ENCODE peak calls at places on chromosomes 7 and 10, in five cellular contexts. U is esophagus squamous epithelium, P is BE2C, I is GM06990, X is astrocyte. J is an unnamed sample. For H3K27me3, the result is how much of the 10 kb centered on the place peaks cover.

GRCh38 chr10:111078505-111079185 is 1.8 kb downstream of the ADRA2A start:
- DNase-seq in X (no peak), I (no peak), U (no peak), P (no peak), J (no peak)

GRCh38 chr10:113058175-113058961 is 108.3 kb downstream of the TCF7L2 start:
- DNase-seq in P (peak), I (no peak), U (no peak), X (peak), J (peak)

GRCh38 chr10:118953999-118954398 is 75.5 kb upstream of the NANOS1 start:
- DNase-seq in P (no peak), X (no peak), U (no peak), I (no peak), J (no peak)

GRCh38 chr7:150909192-150909591 is 56.9 kb downstream of the AOC1 start:
- DNase-seq in X (no peak), P (no peak), I (no peak), U (no peak), J (no peak)

GRCh38 chr7:147567043-147567442 is 1023.5 kb upstream of the C7orf33 start:
- DNase-seq in P (no peak), U (no peak), I (no peak), X (peak), J (no peak)

GRCh38 chr7:143437568-143437967 is 5.7 kb upstream of the TAS2R60 start:
- DNase-seq in U (no peak), P (no peak), X (no peak), I (no peak), J (no peak)

GRCh38 chr10:48996-49395 is at the start of gene TUBB8:
- DNase-seq in U (no peak), I (no peak), X (no peak), P (no peak), J (no peak)

GRCh38 chr10:13536674-13537366 is 8.0 kb upstream of the BEND7 start:
- DNase-seq in U (no peak), I (peak), P (peak), X (peak), J (peak)

GRCh38 chr10:114703377-114704125 is 45.5 kb upstream of the ABLIM1 start:
- DNase-seq in P (peak), X (no peak), I (no peak), U (no peak), J (peak)

GRCh38 chr7:105940111-105940510 is 23.0 kb upstream of the CDHR3 start:
- DNase-seq in X (no peak), P (peak), I (no peak), U (no peak), J (no peak)

GRCh38 chr7:157007470-157008066 is 2.9 kb downstream of the MNX1 start:
- DNase-seq in I (no peak), P (no peak), X (no peak), U (no peak), J (no peak)

GRCh38 chr7:25389489-25390106 is 161.3 kb upstream of the NPVF start:
- DNase-seq in P (no peak), I (no peak), U (no peak), X (peak), J (peak)

GRCh38 chr7:32062150-32062549 is 8.1 kb downstream of the PDE1C start:
- DNase-seq in X (no peak), I (no peak), U (no peak), P (peak), J (peak)

DNA sequence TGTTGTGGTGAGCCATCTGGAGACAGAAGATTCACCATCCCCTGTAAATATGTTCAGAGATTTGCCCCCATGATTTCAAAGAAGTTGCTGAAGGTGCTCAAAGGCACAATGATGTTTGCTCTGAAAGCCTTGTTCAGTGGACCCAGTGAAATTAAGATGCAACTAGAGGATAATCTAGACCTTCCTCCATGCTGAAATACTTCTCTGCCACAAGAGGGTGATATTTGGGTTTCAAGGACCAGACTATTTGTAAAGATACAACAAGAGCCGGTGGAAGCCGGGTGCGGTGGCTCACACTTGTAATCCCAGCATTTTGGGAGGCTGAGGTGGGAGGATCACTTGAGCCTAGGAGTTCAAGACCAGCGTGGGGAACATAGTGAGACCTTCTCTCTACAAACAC is 13.5 kb upstream of the MSRB2 start:
- DNase-seq in X (no peak), I (no peak), P (no peak), U (no peak), J (no peak)
- TF ChIP-seq CTCF in X (no peak), I (peak), P (peak), U (no peak), J (peak)

DNA sequence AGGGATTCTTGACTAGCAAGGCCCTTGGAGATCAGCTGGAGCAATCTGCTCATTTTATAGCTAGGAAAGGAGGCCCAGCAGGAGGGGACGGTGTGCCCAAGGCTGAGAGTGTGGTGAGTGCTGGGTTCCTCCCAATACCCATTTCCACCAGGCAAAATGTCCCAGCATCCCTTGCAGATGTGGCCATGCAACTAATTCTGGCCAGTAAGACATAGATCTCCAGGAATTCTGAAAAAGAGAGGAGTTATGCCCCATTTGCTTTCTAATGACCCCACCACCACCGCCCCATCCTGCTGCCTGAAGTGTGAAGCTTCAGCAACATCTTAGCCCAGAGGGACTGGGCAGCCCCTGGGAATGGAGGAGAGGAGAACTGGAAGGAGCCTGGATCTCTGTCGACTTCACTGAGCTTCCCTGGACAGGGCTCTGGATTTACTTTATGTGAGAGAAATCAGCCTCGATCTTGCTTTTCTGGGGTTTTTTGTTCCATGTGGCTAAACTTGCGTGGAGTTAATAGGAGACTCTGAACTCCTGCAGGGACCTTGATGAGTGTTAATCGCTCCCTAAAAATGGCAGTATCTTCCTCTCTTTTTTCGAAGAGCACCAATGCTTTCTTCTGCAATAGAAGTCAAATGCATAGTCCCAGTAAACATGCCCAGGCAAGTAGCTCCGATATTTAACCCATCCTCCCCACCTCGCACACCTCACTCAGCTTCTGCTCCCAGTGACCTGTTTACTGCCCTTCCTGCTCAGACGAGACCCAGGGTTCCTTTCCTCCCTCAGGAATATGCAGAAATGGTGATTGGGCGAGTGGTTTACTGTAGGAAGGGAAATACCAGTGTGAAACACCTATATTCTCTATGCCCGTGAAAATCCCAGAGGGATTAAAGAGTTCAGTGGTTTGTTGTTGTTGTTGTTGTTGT is 127.5 kb upstream of the GPR26 start:
- DNase-seq in P (no peak), X (no peak), U (no peak), I (no peak), J (peak)
- H3K27me3 ChIP-seq in P (under half), X (under half), U (under half), I (under half), J (under half)

GRCh38 chr10:60849762-60850161 is 71.5 kb downstream of the CDK1 start:
- DNase-seq in P (no peak), U (no peak), X (no peak), I (no peak), J (no peak)
- TF ChIP-seq CTCF in P (no peak), U (no peak), X (no peak), I (no peak), J (no peak)

DNA sequence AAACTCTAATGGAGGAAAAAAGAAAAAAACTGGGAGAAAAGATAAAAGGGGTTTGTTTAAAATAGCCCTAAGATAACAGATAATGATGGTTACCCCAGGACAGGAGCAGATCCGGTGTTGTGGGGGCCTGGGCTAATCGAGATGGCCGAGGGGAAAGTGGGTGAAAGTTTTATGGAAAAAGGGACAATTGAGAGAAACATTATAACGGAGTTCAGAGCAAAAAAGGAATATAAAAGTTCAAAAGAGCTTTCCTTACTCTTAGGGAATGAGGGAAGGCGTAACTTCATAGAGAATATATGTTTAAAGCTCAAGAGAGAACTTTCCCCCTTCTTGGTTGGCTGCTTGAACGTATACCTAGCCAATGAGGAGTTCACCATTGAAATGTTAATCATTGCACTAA is 131.4 kb downstream of the BAMBI start:
- DNase-seq in I (no peak), X (no peak), U (no peak), P (no peak), J (no peak)
- H3K27me3 ChIP-seq in I (under half), X (under half), U (under half), P (under half), J (under half)

GRCh38 chr10:63236113-63236935 is 103.2 kb downstream of the NRBF2 start:
- DNase-seq in U (no peak), I (peak), P (no peak), X (peak), J (peak)
- TF ChIP-seq CTCF in U (no peak), I (no peak), P (no peak), X (no peak), J (no peak)

DNA sequence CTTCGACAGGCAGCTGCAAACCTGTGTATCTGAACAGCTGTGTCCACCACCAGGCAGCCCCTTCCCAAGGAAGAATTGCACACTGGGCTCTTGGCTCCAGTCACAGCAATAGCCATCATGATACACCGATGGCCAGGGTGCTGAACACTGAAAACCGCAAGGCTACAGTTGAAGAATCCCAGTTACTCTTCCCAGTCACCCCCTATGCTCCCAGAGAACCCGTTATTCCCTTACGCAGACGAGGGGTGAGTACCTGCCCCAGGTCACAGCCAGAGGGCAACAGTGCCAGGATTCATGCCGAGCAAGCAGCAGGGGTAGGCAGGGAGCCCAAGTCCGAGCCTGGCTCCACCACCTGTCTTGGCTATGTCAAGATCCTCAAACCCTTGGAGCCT is 57.8 kb downstream of the RASGEF1A start:
- DNase-seq in I (no peak), X (no peak), P (no peak), U (no peak), J (no peak)
- H3K27me3 ChIP-seq in I (under half), X (under half), P (under half), U (under half), J (under half)

DNA sequence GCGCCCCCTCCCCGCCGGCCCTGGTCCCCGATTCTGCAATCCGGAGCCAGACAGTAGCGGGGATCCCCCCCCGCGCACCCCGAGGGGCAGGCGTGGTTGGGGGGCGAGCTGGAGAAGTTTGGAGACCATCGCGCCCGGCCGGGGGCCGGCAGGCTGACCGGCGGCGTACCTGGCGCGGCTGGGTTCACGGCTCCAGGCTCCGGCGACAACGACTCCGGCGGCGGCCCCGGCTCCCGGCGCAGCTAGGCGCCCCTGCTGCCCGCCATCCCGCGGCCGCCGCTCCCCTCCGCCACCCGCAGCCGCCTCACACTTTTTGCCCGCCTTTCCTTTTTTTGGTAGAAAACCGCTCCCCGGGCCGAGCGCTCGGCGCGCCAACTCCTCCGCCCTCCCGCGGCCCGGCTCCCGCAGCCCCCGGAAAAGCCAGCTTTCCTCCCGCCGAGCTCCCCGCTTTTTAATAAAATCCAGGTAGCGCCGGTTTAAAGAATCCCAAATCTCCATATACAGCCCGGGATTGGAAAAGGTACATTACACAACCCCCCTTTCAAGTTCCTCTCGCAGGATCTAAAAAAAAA is at the start of gene TNRC18:
- DNase-seq in U (no peak), X (no peak), I (no peak), P (no peak), J (no peak)
- TF ChIP-seq CTCF in U (no peak), X (no peak), I (no peak), P (no peak), J (no peak)

GRCh38 chr10:47111329-47111862 is 188.6 kb upstream of the GDF10 start:
- DNase-seq in I (no peak), P (no peak), U (no peak), X (no peak), J (no peak)
- H3K27me3 ChIP-seq in I (under half), P (under half), U (under half), X (under half), J (under half)

J was measured in bronchial epithelial cell.